ENCODE peak calls at places on chromosomes 11 and 22, in ten cellular contexts. One of them, this sample, is unnamed.

GRCh38 chr11:47234669-47235075 is 13.9 kb downstream of the ACP2 start:
- DNase-seq in cardiac fibroblast: peak; percentile 64
- DNase-seq in psoas muscle: peak; percentile 57
- DNase-seq in choroid plexus epithelial cell: peak; percentile 65
- DNase-seq in fibroblast of lung: peak; percentile 34
- DNase-seq in H1: no peak
- DNase-seq in IMR-90: peak; percentile 13
- DNase-seq in thoracic aorta: no peak
- DNase-seq in AG10803: no peak
- DNase-seq in left ventricle myocardium inferior: no peak
- DNase-seq in this sample: no peak

GRCh38 chr11:47551086-47551485 is 1.8 kb downstream of the CELF1 start:
- DNase-seq in cardiac fibroblast: peak; percentile 44
- DNase-seq in psoas muscle: no peak
- DNase-seq in choroid plexus epithelial cell: peak; percentile 64
- DNase-seq in fibroblast of lung: peak; percentile 32
- DNase-seq in H1: no peak
- DNase-seq in IMR-90: peak; percentile 48
- DNase-seq in thoracic aorta: no peak
- DNase-seq in AG10803: peak; percentile 44
- DNase-seq in left ventricle myocardium inferior: no peak
- DNase-seq in this sample: no peak

GRCh38 chr11:61787928-61788491 is 4.4 kb downstream of the TMEM258 start:
- DNase-seq in cardiac fibroblast: peak; percentile 68
- DNase-seq in psoas muscle: peak; percentile 19
- DNase-seq in choroid plexus epithelial cell: peak; percentile 90
- DNase-seq in fibroblast of lung: peak; percentile 50
- DNase-seq in H1: no peak
- DNase-seq in IMR-90: peak; percentile 61
- DNase-seq in thoracic aorta: no peak
- DNase-seq in AG10803: peak; percentile 30
- DNase-seq in left ventricle myocardium inferior: no peak
- DNase-seq in this sample: no peak

GRCh38 chr11:110711776-110712642 is at the start of gene ARHGAP20:
- DNase-seq in cardiac fibroblast: peak; percentile 51
- DNase-seq in psoas muscle: peak; percentile 83
- DNase-seq in choroid plexus epithelial cell: peak; percentile 83
- DNase-seq in fibroblast of lung: peak; percentile 69
- DNase-seq in H1: no peak
- DNase-seq in IMR-90: peak; percentile 71
- DNase-seq in thoracic aorta: peak; percentile 15
- DNase-seq in AG10803: peak; percentile 33
- DNase-seq in left ventricle myocardium inferior: peak; percentile 55
- DNase-seq in this sample: no peak

GRCh38 chr11:34213366-34213765 is 107.9 kb downstream of the NAT10 start:
- DNase-seq in cardiac fibroblast: peak; percentile 18
- DNase-seq in psoas muscle: no peak
- DNase-seq in choroid plexus epithelial cell: no peak
- DNase-seq in fibroblast of lung: peak; percentile 53
- DNase-seq in H1: no peak
- DNase-seq in IMR-90: peak; percentile 32
- DNase-seq in thoracic aorta: no peak
- DNase-seq in AG10803: no peak
- DNase-seq in left ventricle myocardium inferior: no peak
- DNase-seq in this sample: no peak

GRCh38 chr22:25833091-25833490 is 91.1 kb downstream of the MYO18B start:
- DNase-seq in cardiac fibroblast: no peak
- DNase-seq in psoas muscle: no peak
- DNase-seq in choroid plexus epithelial cell: no peak
- DNase-seq in fibroblast of lung: no peak
- DNase-seq in H1: no peak
- DNase-seq in IMR-90: no peak
- DNase-seq in thoracic aorta: no peak
- DNase-seq in AG10803: no peak
- DNase-seq in left ventricle myocardium inferior: peak; percentile 28
- DNase-seq in this sample: no peak

GRCh38 chr11:121291896-121292502 is 572 bp upstream of the SC5D start:
- DNase-seq in cardiac fibroblast: no peak
- DNase-seq in psoas muscle: no peak
- DNase-seq in choroid plexus epithelial cell: peak; percentile 7
- DNase-seq in fibroblast of lung: peak; percentile 13
- DNase-seq in H1: no peak
- DNase-seq in IMR-90: peak; percentile 5
- DNase-seq in thoracic aorta: no peak
- DNase-seq in AG10803: no peak
- DNase-seq in left ventricle myocardium inferior: no peak
- DNase-seq in this sample: no peak

GRCh38 chr11:121810291-121810690 is 305.7 kb downstream of the BLID start:
- DNase-seq in cardiac fibroblast: peak; percentile 69
- DNase-seq in psoas muscle: no peak
- DNase-seq in choroid plexus epithelial cell: peak; percentile 65
- DNase-seq in fibroblast of lung: peak; percentile 82
- DNase-seq in H1: no peak
- DNase-seq in IMR-90: peak; percentile 88
- DNase-seq in thoracic aorta: no peak
- DNase-seq in AG10803: peak; percentile 69
- DNase-seq in left ventricle myocardium inferior: no peak
- DNase-seq in this sample: peak; percentile 46

GRCh38 chr11:64245797-64246623 is 733 bp downstream of the PPP1R14B start:
- DNase-seq in cardiac fibroblast: peak; percentile 93
- DNase-seq in psoas muscle: peak; percentile 94
- DNase-seq in choroid plexus epithelial cell: peak; percentile 82
- DNase-seq in fibroblast of lung: peak; percentile 95
- DNase-seq in H1: no peak
- DNase-seq in IMR-90: peak; percentile 91
- DNase-seq in thoracic aorta: peak; percentile 69
- DNase-seq in AG10803: peak; percentile 88
- DNase-seq in left ventricle myocardium inferior: peak; percentile 72
- DNase-seq in this sample: peak; percentile 55

GRCh38 chr22:31093090-31093850 is 12.2 kb downstream of the SMTN start:
- DNase-seq in cardiac fibroblast: no peak
- DNase-seq in psoas muscle: peak; percentile 93
- DNase-seq in choroid plexus epithelial cell: no peak
- DNase-seq in fibroblast of lung: no peak
- DNase-seq in H1: no peak
- DNase-seq in IMR-90: no peak
- DNase-seq in thoracic aorta: no peak
- DNase-seq in AG10803: no peak
- DNase-seq in left ventricle myocardium inferior: peak; percentile 82
- DNase-seq in this sample: no peak

GRCh38 chr11:45832835-45833446 is 14.3 kb upstream of the CRY2 start:
- DNase-seq in cardiac fibroblast: no peak
- DNase-seq in psoas muscle: no peak
- DNase-seq in choroid plexus epithelial cell: no peak
- DNase-seq in fibroblast of lung: no peak
- DNase-seq in H1: no peak
- DNase-seq in IMR-90: no peak
- DNase-seq in thoracic aorta: no peak
- DNase-seq in AG10803: no peak
- DNase-seq in left ventricle myocardium inferior: no peak
- DNase-seq in this sample: no peak

GRCh38 chr11:67483901-67484665 is 1.3 kb downstream of the AIP start:
- DNase-seq in cardiac fibroblast: no peak
- DNase-seq in psoas muscle: no peak
- DNase-seq in choroid plexus epithelial cell: no peak
- DNase-seq in fibroblast of lung: no peak
- DNase-seq in H1: no peak
- DNase-seq in IMR-90: no peak
- DNase-seq in thoracic aorta: no peak
- DNase-seq in AG10803: no peak
- DNase-seq in left ventricle myocardium inferior: no peak
- DNase-seq in this sample: no peak

GRCh38 chr11:72750086-72750485 is 2.1 kb downstream of the ARAP1 start:
- DNase-seq in cardiac fibroblast: no peak
- DNase-seq in psoas muscle: peak; percentile 36
- DNase-seq in choroid plexus epithelial cell: no peak
- DNase-seq in fibroblast of lung: no peak
- DNase-seq in H1: no peak
- DNase-seq in IMR-90: no peak
- DNase-seq in thoracic aorta: no peak
- DNase-seq in AG10803: no peak
- DNase-seq in left ventricle myocardium inferior: no peak
- DNase-seq in this sample: no peak

GRCh38 chr11:15097411-15097810 is 17.3 kb upstream of the INSC start:
- DNase-seq in cardiac fibroblast: no peak
- DNase-seq in psoas muscle: no peak
- DNase-seq in choroid plexus epithelial cell: no peak
- DNase-seq in fibroblast of lung: no peak
- DNase-seq in H1: no peak
- DNase-seq in IMR-90: no peak
- DNase-seq in thoracic aorta: no peak
- DNase-seq in AG10803: no peak
- DNase-seq in left ventricle myocardium inferior: no peak
- DNase-seq in this sample: no peak

GRCh38 chr22:47308886-47309285 is 546.4 kb downstream of the TBC1D22A start:
- DNase-seq in cardiac fibroblast: no peak
- DNase-seq in psoas muscle: no peak
- DNase-seq in choroid plexus epithelial cell: no peak
- DNase-seq in fibroblast of lung: no peak
- DNase-seq in H1: no peak
- DNase-seq in IMR-90: no peak
- DNase-seq in thoracic aorta: no peak
- DNase-seq in AG10803: no peak
- DNase-seq in left ventricle myocardium inferior: no peak
- DNase-seq in this sample: no peak

GRCh38 chr22:27799334-27800249 is 2.0 kb downstream of the MN1 start:
- DNase-seq in cardiac fibroblast: peak; percentile 59
- DNase-seq in psoas muscle: peak; percentile 79
- DNase-seq in choroid plexus epithelial cell: peak; percentile 25
- DNase-seq in fibroblast of lung: peak; percentile 37
- DNase-seq in H1: no peak
- DNase-seq in IMR-90: no peak
- DNase-seq in thoracic aorta: no peak
- DNase-seq in AG10803: no peak
- DNase-seq in left ventricle myocardium inferior: peak; percentile 34
- DNase-seq in this sample: no peak

GRCh38 chr11:9060700-9061111 is 30.7 kb downstream of the SCUBE2 start:
- DNase-seq in cardiac fibroblast: peak; percentile 9
- DNase-seq in psoas muscle: no peak
- DNase-seq in choroid plexus epithelial cell: peak; percentile 11
- DNase-seq in fibroblast of lung: no peak
- DNase-seq in H1: no peak
- DNase-seq in IMR-90: no peak
- DNase-seq in thoracic aorta: no peak
- DNase-seq in AG10803: no peak
- DNase-seq in left ventricle myocardium inferior: no peak
- DNase-seq in this sample: no peak

GRCh38 chr11:128709402-128709801 is 15.5 kb downstream of the FLI1 start:
- DNase-seq in cardiac fibroblast: peak; percentile 99
- DNase-seq in psoas muscle: no peak
- DNase-seq in choroid plexus epithelial cell: peak; percentile 97
- DNase-seq in fibroblast of lung: peak; percentile 99
- DNase-seq in H1: no peak
- DNase-seq in IMR-90: peak; percentile 98
- DNase-seq in thoracic aorta: no peak
- DNase-seq in AG10803: peak; percentile 94
- DNase-seq in left ventricle myocardium inferior: no peak
- DNase-seq in this sample: peak; percentile 88

GRCh38 chr11:111449158-111449557 is 63.0 kb downstream of the BTG4 start:
- DNase-seq in cardiac fibroblast: no peak
- DNase-seq in psoas muscle: no peak
- DNase-seq in choroid plexus epithelial cell: no peak
- DNase-seq in fibroblast of lung: no peak
- DNase-seq in H1: no peak
- DNase-seq in IMR-90: no peak
- DNase-seq in thoracic aorta: no peak
- DNase-seq in AG10803: no peak
- DNase-seq in left ventricle myocardium inferior: no peak
- DNase-seq in this sample: no peak

DNA sequence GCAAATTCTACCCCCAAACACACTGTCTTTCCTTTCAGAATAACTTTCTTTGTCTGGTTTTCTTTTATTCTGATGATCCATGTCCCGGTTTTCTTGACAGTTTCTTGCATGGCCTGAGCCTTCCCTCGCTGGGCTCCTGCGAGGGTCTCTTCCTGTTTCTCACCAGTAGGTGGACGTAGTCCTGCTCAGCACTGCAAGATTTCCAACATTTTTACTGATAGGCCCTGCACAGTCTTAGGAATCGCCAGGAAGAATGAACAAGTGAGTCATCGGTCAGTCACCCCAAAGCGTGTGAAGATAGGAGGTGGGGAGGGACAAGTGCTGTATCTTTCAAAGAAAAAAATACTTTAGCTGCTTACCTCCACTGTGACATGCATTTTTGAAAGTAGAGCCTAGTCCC is 16.9 kb upstream of the KIRREL3 start:
- DNase-seq in cardiac fibroblast: peak; percentile 66
- DNase-seq in psoas muscle: no peak
- DNase-seq in choroid plexus epithelial cell: no peak
- DNase-seq in fibroblast of lung: peak; percentile 89
- DNase-seq in H1: no peak
- DNase-seq in IMR-90: peak; percentile 93
- DNase-seq in thoracic aorta: no peak
- DNase-seq in AG10803: peak; percentile 86
- DNase-seq in left ventricle myocardium inferior: no peak
- DNase-seq in this sample: peak; percentile 63
- TF ChIP-seq CTCF in cardiac fibroblast: peak; percentile 12
- TF ChIP-seq CTCF in psoas muscle: no peak
- TF ChIP-seq CTCF in choroid plexus epithelial cell: no peak
- TF ChIP-seq CTCF in fibroblast of lung: peak; percentile 22
- TF ChIP-seq CTCF in H1: peak; percentile 70
- TF ChIP-seq CTCF in IMR-90: peak; percentile 72
- TF ChIP-seq CTCF in thoracic aorta: no peak
- TF ChIP-seq CTCF in AG10803: peak; percentile 72
- TF ChIP-seq CTCF in left ventricle myocardium inferior: no peak
- TF ChIP-seq CTCF in this sample: peak; percentile 76

GRCh38 chr11:59616396-59616982 is 915 bp upstream of the OSBP start:
- DNase-seq in cardiac fibroblast: no peak
- DNase-seq in psoas muscle: peak; percentile 98
- DNase-seq in choroid plexus epithelial cell: no peak
- DNase-seq in fibroblast of lung: no peak
- DNase-seq in H1: no peak
- DNase-seq in IMR-90: no peak
- DNase-seq in thoracic aorta: no peak
- DNase-seq in AG10803: no peak
- DNase-seq in left ventricle myocardium inferior: peak; percentile 96
- DNase-seq in this sample: no peak
- H3K4me3 ChIP-seq in cardiac fibroblast: peak overlapping the region; percentile 54
- H3K4me3 ChIP-seq in psoas muscle: peak overlapping the region; percentile 72
- H3K4me3 ChIP-seq in choroid plexus epithelial cell: peak overlapping the region; percentile 55
- H3K4me3 ChIP-seq in fibroblast of lung: peak overlapping the region; percentile 63
- H3K4me3 ChIP-seq in H1: peak overlapping the region; percentile 83
- H3K4me3 ChIP-seq in IMR-90: peak overlapping the region; percentile 39
- H3K4me3 ChIP-seq in thoracic aorta: peak overlapping the region; percentile 76
- H3K4me3 ChIP-seq in AG10803: peak overlapping the region; percentile 64
- H3K4me3 ChIP-seq in left ventricle myocardium inferior: peak overlapping the region; percentile 87
- H3K4me3 ChIP-seq in this sample: peak overlapping the region; percentile 61

GRCh38 chr11:13486926-13487660 is 8.7 kb downstream of the PTH start:
- DNase-seq in cardiac fibroblast: peak; percentile 35
- DNase-seq in psoas muscle: no peak
- DNase-seq in choroid plexus epithelial cell: peak; percentile 44
- DNase-seq in fibroblast of lung: no peak
- DNase-seq in H1: no peak
- DNase-seq in IMR-90: no peak
- DNase-seq in thoracic aorta: no peak
- DNase-seq in AG10803: peak; percentile 35
- DNase-seq in left ventricle myocardium inferior: peak; percentile 63
- DNase-seq in this sample: no peak
- TF ChIP-seq CTCF in cardiac fibroblast: peak; percentile 42
- TF ChIP-seq CTCF in psoas muscle: peak; percentile 20
- TF ChIP-seq CTCF in choroid plexus epithelial cell: peak; percentile 59
- TF ChIP-seq CTCF in fibroblast of lung: peak; percentile 21
- TF ChIP-seq CTCF in H1: peak; percentile 73
- TF ChIP-seq CTCF in IMR-90: peak; percentile 29
- TF ChIP-seq CTCF in thoracic aorta: no peak
- TF ChIP-seq CTCF in AG10803: peak; percentile 42
- TF ChIP-seq CTCF in left ventricle myocardium inferior: peak; percentile 58
- TF ChIP-seq CTCF in this sample: peak; percentile 13

GRCh38 chr11:69018924-69019323 is 5.9 kb upstream of the MRGPRF start:
- DNase-seq in cardiac fibroblast: no peak
- DNase-seq in psoas muscle: no peak
- DNase-seq in choroid plexus epithelial cell: no peak
- DNase-seq in fibroblast of lung: peak; percentile 82
- DNase-seq in H1: no peak
- DNase-seq in IMR-90: peak; percentile 71
- DNase-seq in thoracic aorta: no peak
- DNase-seq in AG10803: peak; percentile 94
- DNase-seq in left ventricle myocardium inferior: no peak
- DNase-seq in this sample: peak; percentile 34
- H3K4me3 ChIP-seq in cardiac fibroblast: no peak overlapping the region
- H3K4me3 ChIP-seq in psoas muscle: no peak overlapping the region
- H3K4me3 ChIP-seq in choroid plexus epithelial cell: no peak overlapping the region
- H3K4me3 ChIP-seq in fibroblast of lung: no peak overlapping the region
- H3K4me3 ChIP-seq in H1: no peak overlapping the region
- H3K4me3 ChIP-seq in IMR-90: no peak overlapping the region
- H3K4me3 ChIP-seq in thoracic aorta: no peak overlapping the region
- H3K4me3 ChIP-seq in AG10803: no peak overlapping the region
- H3K4me3 ChIP-seq in left ventricle myocardium inferior: no peak overlapping the region
- H3K4me3 ChIP-seq in this sample: no peak overlapping the region